ENCODE peak calls at places on chromosomes 1 and 21, in ten cellular contexts. U is DMS153; D is retina; L is activated naive CD4-positive, alpha-beta T cell; Z is MV-4-11; J is ecto neural progenitor cell; Y is caudate nucleus; B is NCI-H69; P is AG04449; I is GOT3. A is an unnamed sample.

GRCh38 chr1:235326719-235327558 is 1.0 kb downstream of the ARID4B start:
- DNase-seq in U (no peak), D (peak; percentile 69), L (peak; percentile 32), Z (peak; percentile 53), J (peak; percentile 64), Y (no peak), B (peak; percentile 58), P (no peak), I (no peak), A (peak; percentile 17)

GRCh38 chr1:187665513-187665912 is 836.8 kb downstream of the PLA2G4A start:
- DNase-seq in U (no peak), D (no peak), L (no peak), Z (no peak), J (no peak), Y (no peak), B (peak; percentile 70), P (no peak), I (no peak), A (no peak)

GRCh38 chr1:247079141-247079874 is 697 bp upstream of the ZNF670 start:
- DNase-seq in U (no peak), D (no peak), L (no peak), Z (no peak), J (peak; percentile 49), Y (no peak), B (peak; percentile 49), P (no peak), I (no peak), A (peak; percentile 4)

GRCh38 chr1:32967863-32968571 is 3.4 kb upstream of the RNF19B start:
- DNase-seq in U (no peak), D (no peak), L (no peak), Z (no peak), J (no peak), Y (no peak), B (no peak), P (no peak), I (no peak), A (no peak)

GRCh38 chr21:45126983-45127382 is 52.6 kb downstream of the ADARB1 start:
- DNase-seq in U (no peak), D (no peak), L (no peak), Z (no peak), J (no peak), Y (no peak), B (no peak), P (no peak), I (no peak), A (no peak)

GRCh38 chr21:45555251-45555556 is 13.0 kb upstream of the SLC19A1 start:
- DNase-seq in U (no peak), D (no peak), L (no peak), Z (no peak), J (no peak), Y (no peak), B (peak; percentile 67), P (no peak), I (no peak), A (no peak)

GRCh38 chr1:36707221-36707620 is 224.5 kb upstream of the CSF3R start:
- DNase-seq in U (no peak), D (no peak), L (no peak), Z (peak; percentile 58), J (no peak), Y (no peak), B (peak; percentile 31), P (no peak), I (no peak), A (no peak)

GRCh38 chr1:72892461-72892860 is 610.1 kb upstream of the NEGR1 start:
- DNase-seq in U (no peak), D (no peak), L (no peak), Z (no peak), J (no peak), Y (no peak), B (no peak), P (no peak), I (no peak), A (no peak)

GRCh38 chr1:156806512-156807440 is 9.9 kb downstream of the SH2D2A start:
- DNase-seq in U (no peak), D (no peak), L (no peak), Z (no peak), J (no peak), Y (no peak), B (peak; percentile 73), P (no peak), I (no peak), A (no peak)

GRCh38 chr21:31895069-31895851 is 22.4 kb downstream of the HUNK start:
- DNase-seq in U (no peak), D (no peak), L (no peak), Z (no peak), J (no peak), Y (no peak), B (no peak), P (no peak), I (no peak), A (no peak)

GRCh38 chr1:17919525-17920439 is 164.6 kb downstream of the ACTL8 start:
- DNase-seq in U (peak; percentile 31), D (peak; percentile 46), L (no peak), Z (peak; percentile 13), J (peak; percentile 73), Y (no peak), B (no peak), P (no peak), I (no peak), A (peak; percentile 73)

GRCh38 chr1:215631489-215631888 is 64.4 kb downstream of the KCTD3 start:
- DNase-seq in U (peak; percentile 94), D (no peak), L (no peak), Z (no peak), J (no peak), Y (no peak), B (peak; percentile 99), P (peak; percentile 3), I (no peak), A (no peak)

GRCh38 chr1:30277415-30277814 is 446.0 kb downstream of the MATN1 start:
- DNase-seq in U (no peak), D (no peak), L (no peak), Z (no peak), J (peak; percentile 21), Y (no peak), B (no peak), P (no peak), I (no peak), A (no peak)

GRCh38 chr1:6091823-6092109 is 46.1 kb downstream of the KCNAB2 start:
- DNase-seq in U (no peak), D (no peak), L (no peak), Z (no peak), J (no peak), Y (no peak), B (no peak), P (no peak), I (no peak), A (no peak)

A was measured in neuronal stem cell.